ENCODE peak calls at places on chromosomes 11 and 22, in six cellular contexts. Y is colonic mucosa, Z is cardiac muscle cell, C is mammary epithelial cell, I is neuronal stem cell, J is heart right ventricle. F is an unnamed sample. For H3K36me3, the result is how much of the 10 kb centered on the place peaks cover.

GRCh38 chr11:120248551-120249278 is 8.8 kb downstream of the POU2F3 start:
- DNase-seq in C (peak), Z (peak), J (no peak), I (no peak), Y (no peak), F (no peak)

GRCh38 chr11:126920833-126921232 is 79.7 kb downstream of the KIRREL3 start:
- DNase-seq in Y (no peak), I (no peak), Z (no peak), J (no peak), C (no peak), F (peak)

GRCh38 chr22:22397292-22397870 is 111.2 kb downstream of the ZNF280B start:
- DNase-seq in I (no peak), C (peak), J (no peak), Z (peak), Y (no peak), F (peak)

GRCh38 chr11:117836077-117836960 is 11.8 kb upstream of the FXYD2 start:
- DNase-seq in Y (peak), Z (no peak), J (no peak), I (no peak), C (no peak), F (no peak)

GRCh38 chr22:41619979-41620645 is 731 bp downstream of the DESI1 start:
- DNase-seq in J (peak), Y (peak), C (peak), I (peak), Z (no peak), F (peak)

GRCh38 chr11:134835561-134835960 is 423.5 kb upstream of the B3GAT1 start:
- DNase-seq in J (no peak), Y (no peak), I (no peak), Z (no peak), C (no peak), F (no peak)

GRCh38 chr11:127862406-127862805 is 725.0 kb downstream of the ETS1 start:
- DNase-seq in I (no peak), Z (no peak), J (no peak), Y (no peak), C (peak), F (no peak)

GRCh38 chr11:14378171-14378570 is 19.2 kb upstream of the RRAS2 start:
- DNase-seq in Y (no peak), J (no peak), C (peak), I (no peak), Z (no peak), F (no peak)

GRCh38 chr11:100578966-100579365 is 108.1 kb upstream of the ARHGAP42 start:
- DNase-seq in J (no peak), Z (peak), C (peak), Y (no peak), I (no peak), F (no peak)

GRCh38 chr22:45441158-45441557 is 27.7 kb downstream of the RIBC2 start:
- DNase-seq in J (peak), Y (peak), Z (peak), I (peak), C (peak), F (peak)

GRCh38 chr22:35981900-35982299 is 46.7 kb downstream of the RBFOX2 start:
- DNase-seq in J (no peak), C (no peak), I (no peak), Y (no peak), Z (no peak), F (no peak)

GRCh38 chr11:74949748-74950127 is 672 bp downstream of the SPCS2 start:
- DNase-seq in Y (no peak), C (no peak), Z (no peak), I (no peak), J (no peak), F (no peak)

GRCh38 chr22:34096770-34097169 is 176.5 kb upstream of the LARGE1 start:
- DNase-seq in Y (no peak), Z (no peak), J (no peak), I (no peak), C (no peak), F (no peak)

GRCh38 chr22:33539902-33540751 is 380.1 kb downstream of the LARGE1 start:
- DNase-seq in I (no peak), C (no peak), J (peak), Z (no peak), Y (peak), F (peak)

GRCh38 chr22:37377927-37378326 is 49.4 kb downstream of the ELFN2 start:
- DNase-seq in I (no peak), C (no peak), Y (no peak), J (no peak), Z (no peak), F (no peak)

GRCh38 chr22:19722175-19722914 is 994 bp upstream of the GP1BB start:
- DNase-seq in I (no peak), Y (no peak), C (no peak), J (peak), Z (no peak), F (no peak)
- H3K4me3 ChIP-seq in I (no peak), Y (no peak), C (no peak), J (no peak), Z (no peak), F (no peak)

DNA sequence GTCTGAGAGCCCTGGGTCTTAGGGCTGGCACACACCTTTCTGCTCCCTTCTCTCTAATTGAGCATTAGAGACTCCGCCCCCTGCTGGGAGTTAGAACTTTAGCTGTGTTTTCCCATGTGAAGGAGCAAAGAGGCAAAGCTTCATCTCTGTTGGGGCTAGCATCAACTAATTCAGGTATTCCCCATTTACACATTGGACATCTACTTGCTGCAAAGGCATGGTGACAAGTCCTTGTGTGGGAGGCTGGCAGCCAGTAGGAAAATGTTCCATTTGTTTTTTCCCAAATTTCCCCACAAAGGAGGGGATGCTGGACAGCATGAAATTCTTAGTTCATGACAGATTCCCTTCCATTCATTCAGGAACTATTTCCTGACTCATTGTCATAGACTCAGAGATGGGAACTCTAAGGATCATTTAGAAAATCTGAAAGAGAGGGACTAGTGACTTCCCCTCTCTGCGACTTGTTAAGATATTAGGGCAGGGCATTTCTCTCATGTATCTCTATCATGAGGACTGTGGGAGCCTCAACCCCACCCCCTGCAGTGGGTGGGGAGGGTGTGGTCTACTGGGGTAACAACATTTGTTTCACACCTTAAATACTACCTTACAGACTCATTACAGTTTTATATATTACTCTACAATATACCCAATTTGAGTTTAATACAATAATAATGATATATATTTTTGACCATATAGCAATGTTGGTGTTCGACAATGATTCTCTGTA is 3.7 kb downstream of the CD44 start:
- DNase-seq in C (peak), I (no peak), J (no peak), Z (peak), Y (peak), F (peak)
- H3K36me3 ChIP-seq in C (under half), I (under half), J (under half), Z (under half), Y (under half), F (half or more)

DNA sequence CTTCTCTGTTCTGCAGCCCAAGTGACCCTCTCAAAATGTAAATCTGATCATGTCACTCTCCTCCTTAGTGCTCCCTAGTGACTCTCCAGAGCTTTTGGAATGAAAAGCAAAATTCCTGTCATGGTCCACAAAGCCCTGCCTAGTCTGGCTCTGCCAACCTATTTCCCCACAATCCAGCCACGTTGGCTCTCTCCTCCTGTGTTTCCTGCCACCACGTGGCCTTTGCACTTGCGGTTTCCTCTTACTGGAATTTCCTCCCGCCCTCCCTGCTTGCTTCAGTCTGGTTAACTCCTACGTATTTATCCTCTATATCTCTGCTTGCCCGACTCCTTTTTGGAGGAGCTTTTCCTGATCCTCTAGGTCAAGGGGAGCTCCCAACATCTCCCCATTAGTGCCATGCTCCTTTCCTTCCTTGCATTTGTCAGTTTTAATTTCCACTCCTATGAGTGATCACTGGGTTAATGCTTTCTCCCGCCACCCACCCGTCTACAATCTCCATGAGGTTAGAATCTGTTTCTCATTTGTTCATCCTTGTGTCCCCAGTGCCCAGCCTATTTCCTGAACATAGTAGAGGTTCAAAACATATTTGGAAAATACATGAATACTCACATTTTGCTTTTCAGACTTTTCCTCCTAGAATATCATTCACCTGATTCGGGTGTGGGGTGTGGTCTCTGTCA is 11.5 kb downstream of the NNMT start:
- DNase-seq in C (peak), J (peak), Y (peak), I (no peak), Z (peak), F (peak)
- H3K4me3 ChIP-seq in C (no peak), J (no peak), Y (no peak), I (no peak), Z (no peak), F (no peak)

DNA sequence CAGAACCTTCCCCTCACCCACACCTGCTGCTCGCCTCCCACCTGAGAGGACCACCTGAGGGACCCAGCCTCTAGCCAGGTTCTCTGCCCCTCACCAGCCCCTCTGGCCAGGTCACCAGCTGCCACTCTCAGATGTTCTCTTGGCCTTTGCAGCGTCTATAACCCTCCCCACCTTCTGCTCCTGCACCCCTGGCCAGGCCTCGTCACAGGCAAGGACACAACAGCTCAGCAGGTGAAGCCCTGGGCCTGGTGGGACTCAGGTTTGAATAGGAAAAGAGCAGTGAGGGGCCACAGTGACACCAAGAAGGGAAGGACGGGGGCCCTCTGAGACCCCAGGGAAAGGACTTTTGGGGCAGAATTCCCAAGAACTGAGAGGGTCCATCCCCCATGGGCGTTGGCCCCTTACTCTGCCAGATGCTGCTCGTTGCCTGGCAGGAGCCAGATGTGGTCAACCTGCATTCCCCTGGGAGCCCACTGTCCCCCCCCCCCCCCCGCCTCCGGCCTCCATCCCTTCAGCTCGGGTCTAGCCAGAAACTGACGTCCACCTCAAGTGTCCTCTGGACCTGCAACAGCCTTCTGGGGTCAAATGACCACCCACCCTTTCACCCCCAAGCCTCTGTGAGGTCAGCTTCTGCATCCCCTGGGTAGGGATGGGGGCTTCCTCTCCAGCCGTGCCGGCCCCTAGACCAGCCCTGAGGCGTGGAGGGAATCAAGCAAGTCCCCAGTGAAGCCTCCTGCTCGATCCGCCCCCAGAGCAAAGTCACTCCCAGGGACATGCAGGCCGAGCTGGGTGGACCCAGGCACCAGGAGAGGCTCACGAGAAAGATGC is 28.7 kb downstream of the SBF1 start:
- DNase-seq in C (no peak), Y (no peak), J (peak), I (no peak), Z (no peak), F (no peak)
- H3K36me3 ChIP-seq in C (under half), Y (under half), J (half or more), I (half or more), Z (under half), F (under half)

GRCh38 chr11:1855886-1856265 is 3.0 kb downstream of the LSP1 start:
- DNase-seq in Z (no peak), C (no peak), Y (no peak), I (no peak), J (no peak), F (no peak)
- H3K4me3 ChIP-seq in Z (no peak), C (no peak), Y (no peak), I (no peak), J (no peak), F (no peak)

DNA sequence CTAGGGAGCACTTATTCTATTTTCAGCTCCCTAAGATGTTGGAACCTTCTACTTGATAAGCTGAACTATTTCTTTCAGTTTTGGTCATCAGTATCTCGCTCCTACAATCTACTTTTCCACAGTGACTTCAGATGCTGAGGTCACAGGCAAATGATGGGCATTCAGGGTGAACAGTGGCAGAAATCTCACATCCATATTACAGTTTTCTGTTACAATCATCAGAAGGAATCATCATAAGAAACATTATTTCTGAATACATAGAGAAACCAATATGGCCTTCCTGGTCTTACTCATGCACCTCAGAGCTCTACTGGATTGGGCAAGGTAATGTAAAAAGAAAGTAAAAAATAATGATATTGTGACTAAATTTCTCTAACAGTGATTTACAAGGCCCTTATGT is 39.4 kb upstream of the DDI1 start:
- DNase-seq in Y (no peak), J (no peak), Z (no peak), I (no peak), C (no peak), F (no peak)
- H3K36me3 ChIP-seq in Y (under half), J (under half), Z (under half), I (under half), C (under half), F (under half)

DNA sequence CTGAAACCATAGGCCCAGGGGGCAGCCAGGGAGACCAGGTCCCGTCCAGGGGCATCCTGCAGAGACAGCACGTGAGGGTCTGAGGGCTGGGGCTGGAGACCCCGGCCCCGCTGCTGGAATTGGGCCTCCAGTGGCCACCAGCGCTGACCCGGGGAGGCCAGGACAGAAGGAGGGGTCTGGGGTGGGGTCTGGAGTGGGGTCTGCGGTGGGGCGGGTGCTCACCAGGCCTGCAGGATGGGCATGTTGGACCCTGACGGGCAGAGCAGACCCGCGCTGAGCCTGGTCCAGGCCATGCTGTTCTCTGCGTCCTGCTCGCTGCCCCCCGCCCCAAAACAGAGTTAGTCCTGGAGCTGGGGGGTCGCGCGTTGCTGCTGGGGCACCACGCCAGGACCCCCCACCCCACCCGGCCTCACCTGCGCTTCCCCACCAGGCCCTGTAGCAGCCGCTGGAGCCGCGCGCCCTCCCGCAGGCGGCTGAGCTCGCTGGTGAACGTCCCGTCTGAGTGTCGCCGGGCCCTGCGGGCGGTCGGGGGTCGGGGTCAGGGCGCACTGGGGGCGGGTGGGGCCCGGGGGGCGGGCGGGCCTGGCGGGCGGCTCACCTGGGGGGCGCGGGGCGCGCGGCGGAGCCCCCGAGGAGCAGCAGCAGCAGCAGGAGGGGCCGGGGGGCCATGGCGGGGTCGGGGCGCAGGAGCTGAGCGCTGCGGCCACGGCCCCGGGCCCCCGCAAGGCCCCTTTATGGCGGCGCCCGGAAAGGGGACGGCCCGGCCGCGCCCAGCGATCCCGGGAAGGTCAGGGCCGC is at the start of gene SCT:
- DNase-seq in Y (no peak), C (no peak), J (no peak), I (no peak), Z (no peak), F (no peak)
- H3K4me3 ChIP-seq in Y (no peak), C (no peak), J (no peak), I (no peak), Z (no peak), F (no peak)

GRCh38 chr22:32385681-32386080 is 26.4 kb downstream of the RTCB start:
- DNase-seq in Y (no peak), Z (no peak), I (no peak), J (no peak), C (no peak), F (no peak)

GRCh38 chr22:32395107-32395506 is 16.9 kb downstream of the RTCB start:
- DNase-seq in I (no peak), J (no peak), Z (no peak), C (no peak), Y (no peak), F (no peak)

DNA sequence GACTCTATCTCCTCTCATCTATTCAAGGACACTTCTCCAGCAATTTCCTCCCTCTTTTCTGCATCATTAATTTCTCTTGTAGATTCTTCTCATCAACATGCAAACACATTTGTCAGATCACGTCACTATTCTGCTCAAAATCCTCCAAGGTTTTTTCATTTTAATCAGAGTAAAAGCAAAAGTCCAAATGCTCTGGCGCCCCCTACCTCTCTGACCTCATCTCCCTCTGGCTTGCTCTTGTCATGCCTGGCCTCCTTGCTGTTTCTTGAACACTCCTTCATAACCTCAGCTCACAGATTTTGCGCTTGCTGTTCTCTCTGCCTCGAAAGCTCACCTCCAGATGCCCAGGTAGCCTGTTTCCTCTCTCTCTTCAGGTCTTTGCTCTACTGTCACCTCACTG is 22.4 kb downstream of the RTCB start:
- DNase-seq in Y (no peak), I (no peak), J (no peak), C (no peak), Z (peak), F (peak)
- H3K36me3 ChIP-seq in Y (under half), I (half or more), J (half or more), C (under half), Z (under half), F (under half)

GRCh38 chr22:19714320-19715252 is at the start of gene SEPTIN5:
- DNase-seq in Z (no peak), Y (no peak), C (no peak), J (no peak), I (no peak), F (no peak)

GRCh38 chr22:19716041-19716828 is 1.9 kb downstream of the SEPTIN5 start:
- DNase-seq in Z (no peak), Y (no peak), J (no peak), C (no peak), I (no peak), F (no peak)

GRCh38 chr22:19713228-19713627 is 1.1 kb upstream of the SEPTIN5 start:
- DNase-seq in C (no peak), I (no peak), Z (no peak), Y (no peak), J (no peak), F (no peak)

GRCh38 chr22:19715286-19715939 is 1.1 kb downstream of the SEPTIN5 start:
- DNase-seq in J (no peak), Y (no peak), C (no peak), Z (no peak), I (no peak), F (no peak)

GRCh38 chr22:19713650-19714319 is 518 bp upstream of the SEPTIN5 start:
- DNase-seq in J (no peak), I (no peak), C (no peak), Y (no peak), Z (no peak), F (peak)
- H3K4me3 ChIP-seq in J (peak), I (peak), C (peak), Y (peak), Z (peak), F (peak)

F was measured in MG63.